ENCODE peak calls at places on chromosome 9, in eight cellular contexts. H, P, E, S, T, G, F and X are unnamed samples.
A peak's percentile ranks its signal among the peaks of the same experiment; 100 is the strongest.

GRCh38 chr9:33140406-33141360 is 26.5 kb downstream of the B4GALT1 start:
- DNase-seq in H (peak; percentile 44), P (no peak), E (no peak), S (no peak), T (no peak), G (no peak), F (no peak), X (no peak)

GRCh38 chr9:35818341-35818740 is 3.5 kb upstream of the HINT2 start:
- DNase-seq in H (no peak), P (no peak), E (no peak), S (no peak), T (no peak), G (no peak), F (no peak), X (no peak)

GRCh38 chr9:83154821-83155220 is 91.9 kb upstream of the RASEF start:
- DNase-seq in H (no peak), P (no peak), E (peak; percentile 32), S (no peak), T (no peak), G (no peak), F (no peak), X (no peak)

GRCh38 chr9:17725399-17726010 is 146.6 kb downstream of the SH3GL2 start:
- DNase-seq in H (no peak), P (no peak), E (no peak), S (no peak), T (no peak), G (no peak), F (no peak), X (no peak)

GRCh38 chr9:95425910-95426551 is 90.7 kb downstream of the PTCH1 start:
- DNase-seq in H (no peak), P (no peak), E (no peak), S (no peak), T (no peak), G (peak; percentile 50), F (peak; percentile 63), X (no peak)

GRCh38 chr9:76817489-76817888 is 53.3 kb downstream of the PCA3 start:
- DNase-seq in H (no peak), P (no peak), E (peak; percentile 63), S (no peak), T (no peak), G (peak; percentile 74), F (peak; percentile 84), X (no peak)

GRCh38 chr9:113548221-113549041 is 84.9 kb downstream of the RGS3 start:
- DNase-seq in H (peak; percentile 89), P (no peak), E (peak; percentile 30), S (peak; percentile 73), T (peak; percentile 56), G (no peak), F (peak; percentile 55), X (peak; percentile 89)

GRCh38 chr9:99563364-99563763 is 258.3 kb upstream of the NR4A3 start:
- DNase-seq in H (no peak), P (no peak), E (no peak), S (no peak), T (no peak), G (peak; percentile 2), F (no peak), X (no peak)

GRCh38 chr9:127567119-127567897 is 44.8 kb upstream of the STXBP1 start:
- DNase-seq in H (peak; percentile 90), P (no peak), E (no peak), S (peak; percentile 71), T (no peak), G (no peak), F (peak; percentile 70), X (peak; percentile 78)

GRCh38 chr9:135811796-135812195 is 95.5 kb downstream of the CAMSAP1 start:
- DNase-seq in H (no peak), P (no peak), E (no peak), S (no peak), T (no peak), G (peak; percentile 25), F (no peak), X (no peak)

GRCh38 chr9:109458453-109459211 is 39.5 kb downstream of the PTPN3 start:
- DNase-seq in H (no peak), P (no peak), E (no peak), S (no peak), T (no peak), G (no peak), F (no peak), X (no peak)

GRCh38 chr9:93634311-93635185 is 58.2 kb downstream of the PHF2 start:
- DNase-seq in H (peak; percentile 40), P (no peak), E (no peak), S (no peak), T (no peak), G (no peak), F (no peak), X (no peak)

GRCh38 chr9:13534006-13534405 is 254.5 kb upstream of the MPDZ start:
- DNase-seq in H (no peak), P (no peak), E (no peak), S (no peak), T (no peak), G (no peak), F (no peak), X (no peak)

GRCh38 chr9:133907302-133907880 is 84.7 kb downstream of the VAV2 start:
- DNase-seq in H (no peak), P (no peak), E (no peak), S (no peak), T (no peak), G (no peak), F (no peak), X (no peak)

GRCh38 chr9:69871143-69871834 is 50.7 kb downstream of the CFAP95 start:
- DNase-seq in H (no peak), P (no peak), E (no peak), S (no peak), T (no peak), G (no peak), F (peak; percentile 35), X (no peak)

GRCh38 chr9:6219981-6220380 is 4.4 kb downstream of the IL33 start:
- DNase-seq in H (no peak), P (no peak), E (no peak), S (no peak), T (no peak), G (no peak), F (no peak), X (no peak)

GRCh38 chr9:86322973-86323644 is 31.1 kb downstream of the TUT7 start:
- DNase-seq in H (no peak), P (no peak), E (peak; percentile 40), S (no peak), T (no peak), G (peak; percentile 81), F (peak; percentile 93), X (no peak)

GRCh38 chr9:89675403-89675771 is 70.6 kb downstream of the GADD45G start:
- DNase-seq in H (no peak), P (no peak), E (no peak), S (peak; percentile 69), T (peak; percentile 81), G (no peak), F (no peak), X (no peak)

GRCh38 chr9:121280715-121281613 is 13.0 kb downstream of the GSN start:
- DNase-seq in H (no peak), P (no peak), E (no peak), S (no peak), T (no peak), G (no peak), F (no peak), X (no peak)
- H3K27ac ChIP-seq in H (peak overlapping the region; percentile 92), P (no peak overlapping the region), E (no peak overlapping the region), S (peak overlapping the region; percentile 98), T (peak overlapping the region; percentile 96), G (peak overlapping the region; percentile 81), F (no peak overlapping the region), X (peak overlapping the region; percentile 99)

DNA sequence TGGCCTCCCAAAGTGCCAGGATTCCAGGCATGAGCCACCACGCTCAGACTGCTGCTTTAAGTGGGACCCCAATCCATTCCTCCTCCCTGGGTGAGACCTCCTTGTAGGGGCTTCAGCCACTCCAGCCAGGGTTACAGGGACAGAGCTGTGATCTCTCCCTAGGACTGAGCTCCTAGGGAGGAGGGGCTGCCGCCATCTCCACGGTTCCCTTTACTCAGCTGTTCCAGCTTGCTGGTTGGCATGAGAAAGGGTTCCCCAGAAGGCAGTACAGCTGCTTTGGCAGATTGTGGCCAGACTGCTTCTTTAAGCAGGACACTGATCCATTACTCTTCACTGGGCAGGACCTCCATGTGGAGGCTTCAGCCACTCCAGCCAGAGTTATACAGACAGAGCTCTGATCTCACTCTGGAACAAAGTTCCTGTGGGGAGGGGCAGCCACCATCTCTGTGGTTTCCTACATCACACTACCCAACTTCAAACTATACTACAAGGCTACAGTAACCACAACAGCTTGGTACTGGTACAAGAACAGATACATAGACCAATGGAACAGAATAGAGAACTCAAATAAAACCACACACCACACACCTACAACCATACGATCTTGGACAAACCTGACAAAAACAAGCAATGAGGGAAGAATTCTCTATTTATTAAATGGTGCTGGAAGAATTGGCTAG is 7.2 kb downstream of the INSL6 start:
- DNase-seq in H (no peak), P (no peak), E (no peak), S (no peak), T (no peak), G (no peak), F (no peak), X (no peak)
- H3K27ac ChIP-seq in H (no peak overlapping the region), P (no peak overlapping the region), E (no peak overlapping the region), S (no peak overlapping the region), T (no peak overlapping the region), G (no peak overlapping the region), F (no peak overlapping the region), X (no peak overlapping the region)

DNA sequence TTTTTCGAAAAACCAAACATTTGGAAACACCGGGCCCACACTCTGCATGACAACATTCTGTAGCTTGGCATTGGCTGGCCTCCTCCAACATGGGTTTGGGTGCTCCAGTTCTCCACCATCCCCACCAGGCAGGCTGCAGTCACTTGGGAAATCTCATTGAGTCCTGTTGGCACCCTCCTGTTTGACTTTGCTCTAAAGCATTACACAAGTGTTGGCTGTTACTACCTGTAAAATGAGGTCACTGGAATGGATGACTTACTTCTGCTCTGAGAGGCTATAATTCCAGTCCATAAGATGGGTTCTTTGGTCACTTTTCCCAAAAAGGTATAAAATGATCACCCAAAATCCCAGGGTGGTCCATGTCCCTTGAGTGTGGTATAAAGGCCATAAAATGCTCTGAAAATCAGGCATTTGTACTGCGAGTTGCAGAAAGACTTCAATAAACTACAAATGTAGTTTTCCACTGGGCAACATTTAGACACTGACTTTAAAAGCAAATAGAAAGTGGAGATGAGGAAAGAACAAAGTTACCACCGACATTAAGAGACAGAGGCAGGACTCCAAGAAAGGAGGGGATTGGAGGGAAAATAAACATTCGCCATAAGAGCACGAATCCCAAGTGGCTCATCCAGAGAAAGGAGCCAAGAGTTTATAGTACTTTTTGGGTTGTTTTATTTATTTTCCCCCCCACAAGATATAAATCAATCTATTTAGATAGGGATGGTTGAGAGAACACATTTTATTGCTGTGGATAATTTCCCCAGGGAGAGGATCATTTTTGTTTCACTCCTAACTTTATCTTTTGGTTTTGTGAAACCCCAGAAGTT is 295.1 kb downstream of the TLE1 start:
- DNase-seq in H (no peak), P (no peak), E (no peak), S (no peak), T (no peak), G (peak; percentile 73), F (no peak), X (no peak)
- H3K27ac ChIP-seq in H (peak overlapping the region; percentile 17), P (no peak overlapping the region), E (no peak overlapping the region), S (peak overlapping the region; percentile 59), T (peak overlapping the region; percentile 61), G (no peak overlapping the region), F (no peak overlapping the region), X (peak overlapping the region; percentile 3)

DNA sequence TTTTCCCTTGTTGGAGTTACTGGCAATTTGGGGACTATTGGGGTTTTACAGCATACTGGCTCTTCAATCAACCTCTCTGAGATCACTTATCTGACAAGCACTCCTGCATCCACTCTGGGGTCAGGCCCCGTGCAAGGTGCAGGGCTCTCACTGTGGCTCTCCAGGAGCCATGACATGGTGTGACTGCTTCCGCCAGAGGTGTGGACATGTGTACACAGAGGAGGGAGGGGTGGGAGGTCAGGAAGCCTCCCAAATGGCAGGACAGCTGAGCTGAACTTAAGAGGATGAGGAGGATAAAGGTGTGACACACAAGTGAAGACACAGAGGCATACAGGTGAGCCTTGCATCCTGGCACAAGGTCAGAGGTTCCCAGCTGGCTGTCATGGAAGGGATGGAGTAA is 24.3 kb downstream of the SHB start:
- DNase-seq in H (no peak), P (no peak), E (no peak), S (no peak), T (no peak), G (no peak), F (no peak), X (no peak)
- H3K27ac ChIP-seq in H (peak overlapping the region; percentile 4), P (no peak overlapping the region), E (no peak overlapping the region), S (peak overlapping the region; percentile 79), T (no peak overlapping the region), G (no peak overlapping the region), F (no peak overlapping the region), X (peak overlapping the region; percentile 79)